ENCODE peak calls at places on chromosomes 11 and 22, in eight cellular contexts. Y, Z, A, K, D, B, T and C are unnamed samples.

GRCh38 chr22:37186997-37187522 is 987 bp downstream of the C1QTNF6 start:
- DNase-seq in T (no peak), D (peak), K (no peak), B (no peak), Z (no peak), A (no peak), Y (no peak), C (no peak)

GRCh38 chr11:112932593-112932992 is 28.6 kb upstream of the NCAM1 start:
- DNase-seq in Y (no peak), A (no peak), D (no peak), B (no peak), K (no peak), Z (no peak), T (no peak), C (no peak)

GRCh38 chr11:46305295-46305694 is 27.8 kb downstream of the CREB3L1 start:
- DNase-seq in T (no peak), K (no peak), Y (no peak), A (peak), D (no peak), B (no peak), Z (no peak), C (no peak)

GRCh38 chr22:35489225-35489624 is 51.4 kb upstream of the RASD2 start:
- DNase-seq in Z (no peak), D (no peak), A (no peak), T (no peak), K (no peak), Y (no peak), B (no peak), C (no peak)

GRCh38 chr22:29689872-29690213 is 30.0 kb upstream of the CABP7 start:
- DNase-seq in Y (no peak), B (no peak), Z (no peak), D (peak), K (peak), A (peak), T (no peak), C (peak)

GRCh38 chr22:20000246-20001081 is 16.2 kb downstream of the ARVCF start:
- DNase-seq in A (no peak), D (peak), Y (no peak), B (no peak), Z (no peak), T (no peak), K (no peak), C (no peak)

GRCh38 chr22:29702931-29703594 is 16.7 kb upstream of the CABP7 start:
- DNase-seq in Z (no peak), B (no peak), A (no peak), K (peak), T (no peak), Y (no peak), D (no peak), C (no peak)

GRCh38 chr11:83159901-83160865 is 3.3 kb downstream of the PCF11 start:
- DNase-seq in A (peak), Y (no peak), D (no peak), K (no peak), T (no peak), B (no peak), Z (no peak), C (no peak)

GRCh38 chr22:23301591-23301990 is 121.3 kb downstream of the BCR start:
- DNase-seq in Z (no peak), K (no peak), D (no peak), Y (no peak), B (no peak), T (no peak), A (no peak), C (no peak)